ENCODE peak calls at places on chromosomes 1 and 21, in seven cellular contexts. One of them, this sample, is unnamed.

GRCh38 chr1:157133431-157133830 is 4.8 kb downstream of the ETV3 start:
- DNase-seq in GM12892: no peak
- DNase-seq in SK-N-SH: no peak
- DNase-seq in K562: no peak
- DNase-seq in HepG2: no peak
- DNase-seq in H1: no peak
- DNase-seq in GM12878: no peak
- DNase-seq in this sample: no peak

GRCh38 chr21:34029724-34030528 is 43.5 kb upstream of the MRPS6 start:
- DNase-seq in GM12892: peak
- DNase-seq in SK-N-SH: peak
- DNase-seq in K562: peak
- DNase-seq in HepG2: peak
- DNase-seq in H1: peak
- DNase-seq in GM12878: peak
- DNase-seq in this sample: no peak

GRCh38 chr1:36123357-36123756 is 1.7 kb downstream of the COL8A2 start:
- DNase-seq in GM12892: no peak
- DNase-seq in SK-N-SH: no peak
- DNase-seq in K562: no peak
- DNase-seq in HepG2: no peak
- DNase-seq in H1: no peak
- DNase-seq in GM12878: peak
- DNase-seq in this sample: peak

GRCh38 chr1:193729429-193729828 is 543.0 kb upstream of the B3GALT2 start:
- DNase-seq in GM12892: no peak
- DNase-seq in SK-N-SH: no peak
- DNase-seq in K562: no peak
- DNase-seq in HepG2: no peak
- DNase-seq in H1: no peak
- DNase-seq in GM12878: no peak
- DNase-seq in this sample: no peak

GRCh38 chr1:110879758-110880606 is 7.0 kb downstream of the CD53 start:
- DNase-seq in GM12892: no peak
- DNase-seq in SK-N-SH: no peak
- DNase-seq in K562: peak
- DNase-seq in HepG2: no peak
- DNase-seq in H1: no peak
- DNase-seq in GM12878: peak
- DNase-seq in this sample: no peak

GRCh38 chr1:241639040-241639652 is 1.0 kb downstream of the CHML start:
- DNase-seq in GM12892: no peak
- DNase-seq in SK-N-SH: no peak
- DNase-seq in K562: peak
- DNase-seq in HepG2: no peak
- DNase-seq in H1: no peak
- DNase-seq in GM12878: no peak
- DNase-seq in this sample: no peak

GRCh38 chr1:204350857-204351573 is 8.7 kb downstream of the PLEKHA6 start:
- DNase-seq in GM12892: no peak
- DNase-seq in SK-N-SH: peak
- DNase-seq in K562: peak
- DNase-seq in HepG2: no peak
- DNase-seq in H1: peak
- DNase-seq in GM12878: no peak
- DNase-seq in this sample: no peak

GRCh38 chr1:8024329-8024728 is 1.8 kb downstream of the ERRFI1 start:
- DNase-seq in GM12892: no peak
- DNase-seq in SK-N-SH: no peak
- DNase-seq in K562: no peak
- DNase-seq in HepG2: no peak
- DNase-seq in H1: no peak
- DNase-seq in GM12878: no peak
- DNase-seq in this sample: no peak

GRCh38 chr21:37153935-37154350 is 80.9 kb downstream of the TTC3 start:
- DNase-seq in GM12892: no peak
- DNase-seq in SK-N-SH: no peak
- DNase-seq in K562: no peak
- DNase-seq in HepG2: peak
- DNase-seq in H1: no peak
- DNase-seq in GM12878: no peak
- DNase-seq in this sample: no peak

GRCh38 chr1:229007167-229007566 is 263.7 kb upstream of the RAB4A start:
- DNase-seq in GM12892: no peak
- DNase-seq in SK-N-SH: no peak
- DNase-seq in K562: no peak
- DNase-seq in HepG2: no peak
- DNase-seq in H1: no peak
- DNase-seq in GM12878: no peak
- DNase-seq in this sample: no peak

GRCh38 chr1:55103891-55104290 is 64.5 kb downstream of the PCSK9 start:
- DNase-seq in GM12892: no peak
- DNase-seq in SK-N-SH: no peak
- DNase-seq in K562: no peak
- DNase-seq in HepG2: no peak
- DNase-seq in H1: no peak
- DNase-seq in GM12878: no peak
- DNase-seq in this sample: no peak

GRCh38 chr1:10718083-10718415 is 78.4 kb downstream of the CASZ1 start:
- DNase-seq in GM12892: no peak
- DNase-seq in SK-N-SH: no peak
- DNase-seq in K562: no peak
- DNase-seq in HepG2: no peak
- DNase-seq in H1: no peak
- DNase-seq in GM12878: no peak
- DNase-seq in this sample: no peak

GRCh38 chr1:151310986-151311385 is 16.2 kb downstream of the PI4KB start:
- DNase-seq in GM12892: no peak
- DNase-seq in SK-N-SH: no peak
- DNase-seq in K562: peak
- DNase-seq in HepG2: no peak
- DNase-seq in H1: no peak
- DNase-seq in GM12878: no peak
- DNase-seq in this sample: no peak
- TF ChIP-seq TAF1 in GM12892: no peak
- TF ChIP-seq TAF1 in SK-N-SH: no peak
- TF ChIP-seq TAF1 in K562: no peak
- TF ChIP-seq TAF1 in HepG2: no peak
- TF ChIP-seq TAF1 in H1: no peak
- TF ChIP-seq TAF1 in GM12878: no peak
- TF ChIP-seq TAF1 in this sample: no peak

GRCh38 chr1:24337455-24337854 is 18.3 kb downstream of the GRHL3 start:
- DNase-seq in GM12892: no peak
- DNase-seq in SK-N-SH: no peak
- DNase-seq in K562: no peak
- DNase-seq in HepG2: no peak
- DNase-seq in H1: no peak
- DNase-seq in GM12878: no peak
- DNase-seq in this sample: no peak
- TF ChIP-seq TAF1 in GM12892: no peak
- TF ChIP-seq TAF1 in SK-N-SH: no peak
- TF ChIP-seq TAF1 in K562: no peak
- TF ChIP-seq TAF1 in HepG2: no peak
- TF ChIP-seq TAF1 in H1: no peak
- TF ChIP-seq TAF1 in GM12878: no peak
- TF ChIP-seq TAF1 in this sample: no peak

DNA sequence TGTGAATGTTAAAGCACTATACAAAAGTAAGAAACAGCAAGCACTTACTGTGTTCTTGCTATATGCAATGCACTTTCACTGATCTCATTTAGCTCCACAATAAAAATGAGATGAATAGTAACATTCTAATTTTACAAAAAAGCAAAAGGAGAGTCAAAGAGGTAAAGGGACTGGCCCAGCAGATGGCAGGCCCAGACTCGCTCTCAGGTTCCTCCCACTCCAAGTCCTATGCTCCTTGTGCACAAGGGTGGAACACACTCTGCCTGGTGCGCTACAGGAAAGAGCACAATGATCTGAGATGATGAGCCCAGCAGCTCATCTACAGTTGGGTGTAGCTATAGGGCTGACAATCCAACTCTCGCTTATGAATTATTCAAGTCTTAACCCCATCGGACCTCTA is 94.1 kb upstream of the LYST start:
- DNase-seq in GM12892: no peak
- DNase-seq in SK-N-SH: no peak
- DNase-seq in K562: no peak
- DNase-seq in HepG2: no peak
- DNase-seq in H1: no peak
- DNase-seq in GM12878: no peak
- DNase-seq in this sample: no peak
- TF ChIP-seq TAF1 in GM12892: no peak
- TF ChIP-seq TAF1 in SK-N-SH: no peak
- TF ChIP-seq TAF1 in K562: no peak
- TF ChIP-seq TAF1 in HepG2: no peak
- TF ChIP-seq TAF1 in H1: no peak
- TF ChIP-seq TAF1 in GM12878: no peak
- TF ChIP-seq TAF1 in this sample: no peak

GRCh38 chr21:44857127-44857892 is 16.2 kb downstream of the PTTG1IP start:
- DNase-seq in GM12892: no peak
- DNase-seq in SK-N-SH: no peak
- DNase-seq in K562: no peak
- DNase-seq in HepG2: no peak
- DNase-seq in H1: no peak
- DNase-seq in GM12878: no peak
- DNase-seq in this sample: no peak
- TF ChIP-seq TAF1 in GM12892: no peak
- TF ChIP-seq TAF1 in SK-N-SH: no peak
- TF ChIP-seq TAF1 in K562: no peak
- TF ChIP-seq TAF1 in HepG2: no peak
- TF ChIP-seq TAF1 in H1: no peak
- TF ChIP-seq TAF1 in GM12878: no peak
- TF ChIP-seq TAF1 in this sample: no peak

GRCh38 chr1:225378880-225379279 is 49.0 kb downstream of the LBR start:
- DNase-seq in GM12892: no peak
- DNase-seq in SK-N-SH: no peak
- DNase-seq in K562: peak
- DNase-seq in HepG2: peak
- DNase-seq in H1: peak
- DNase-seq in GM12878: no peak
- DNase-seq in this sample: no peak
- TF ChIP-seq TAF1 in GM12892: no peak
- TF ChIP-seq TAF1 in SK-N-SH: no peak
- TF ChIP-seq TAF1 in K562: no peak
- TF ChIP-seq TAF1 in HepG2: no peak
- TF ChIP-seq TAF1 in H1: no peak
- TF ChIP-seq TAF1 in GM12878: no peak
- TF ChIP-seq TAF1 in this sample: no peak

DNA sequence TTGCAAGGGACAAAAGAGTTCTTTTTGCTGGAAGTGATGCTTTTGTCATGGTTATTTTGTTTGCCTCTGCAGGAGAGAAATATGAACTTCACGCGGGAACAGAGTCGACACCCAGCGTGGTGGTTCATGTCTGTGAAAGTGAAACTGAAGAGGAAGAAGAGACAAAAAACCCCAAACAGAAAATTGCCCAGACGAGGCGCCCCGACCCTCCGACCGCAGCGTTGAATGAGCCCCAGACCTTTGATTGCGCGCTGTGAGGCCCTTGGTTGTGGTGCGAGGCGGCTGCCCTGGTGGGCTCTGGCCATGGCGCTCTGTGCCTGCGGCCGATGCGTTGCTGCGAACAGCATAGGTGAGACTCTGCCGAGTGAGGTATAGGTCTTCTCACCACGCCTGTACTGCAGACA is 20.9 kb upstream of the NCMAP start:
- DNase-seq in GM12892: no peak
- DNase-seq in SK-N-SH: no peak
- DNase-seq in K562: peak
- DNase-seq in HepG2: no peak
- DNase-seq in H1: no peak
- DNase-seq in GM12878: no peak
- DNase-seq in this sample: no peak
- TF ChIP-seq TAF1 in GM12892: no peak
- TF ChIP-seq TAF1 in SK-N-SH: no peak
- TF ChIP-seq TAF1 in K562: no peak
- TF ChIP-seq TAF1 in HepG2: no peak
- TF ChIP-seq TAF1 in H1: no peak
- TF ChIP-seq TAF1 in GM12878: no peak
- TF ChIP-seq TAF1 in this sample: no peak

GRCh38 chr1:218759795-218760194 is 413.9 kb upstream of the LYPLAL1 start:
- DNase-seq in GM12892: no peak
- DNase-seq in SK-N-SH: no peak
- DNase-seq in K562: no peak
- DNase-seq in HepG2: no peak
- DNase-seq in H1: no peak
- DNase-seq in GM12878: no peak
- DNase-seq in this sample: no peak
- TF ChIP-seq TAF1 in GM12892: no peak
- TF ChIP-seq TAF1 in SK-N-SH: no peak
- TF ChIP-seq TAF1 in K562: no peak
- TF ChIP-seq TAF1 in HepG2: no peak
- TF ChIP-seq TAF1 in H1: no peak
- TF ChIP-seq TAF1 in GM12878: no peak
- TF ChIP-seq TAF1 in this sample: no peak

GRCh38 chr1:116504308-116505156 is 66.3 kb downstream of the CD58 start:
- DNase-seq in GM12892: peak
- DNase-seq in SK-N-SH: no peak
- DNase-seq in K562: peak
- DNase-seq in HepG2: no peak
- DNase-seq in H1: no peak
- DNase-seq in GM12878: peak
- DNase-seq in this sample: peak

GRCh38 chr1:116501041-116501869 is 69.6 kb downstream of the CD58 start:
- DNase-seq in GM12892: no peak
- DNase-seq in SK-N-SH: no peak
- DNase-seq in K562: peak
- DNase-seq in HepG2: no peak
- DNase-seq in H1: no peak
- DNase-seq in GM12878: no peak
- DNase-seq in this sample: no peak

GRCh38 chr1:116502915-116503314 is 67.9 kb downstream of the CD58 start:
- DNase-seq in GM12892: no peak
- DNase-seq in SK-N-SH: no peak
- DNase-seq in K562: peak
- DNase-seq in HepG2: no peak
- DNase-seq in H1: no peak
- DNase-seq in GM12878: no peak
- DNase-seq in this sample: no peak

GRCh38 chr1:116501870-116502244 is 69.0 kb downstream of the CD58 start:
- DNase-seq in GM12892: no peak
- DNase-seq in SK-N-SH: no peak
- DNase-seq in K562: no peak
- DNase-seq in HepG2: no peak
- DNase-seq in H1: no peak
- DNase-seq in GM12878: no peak
- DNase-seq in this sample: no peak

GRCh38 chr1:116503535-116504307 is 67.1 kb downstream of the CD58 start:
- DNase-seq in GM12892: no peak
- DNase-seq in SK-N-SH: no peak
- DNase-seq in K562: peak
- DNase-seq in HepG2: no peak
- DNase-seq in H1: no peak
- DNase-seq in GM12878: no peak
- DNase-seq in this sample: no peak
- TF ChIP-seq TAF1 in GM12892: no peak
- TF ChIP-seq TAF1 in SK-N-SH: no peak
- TF ChIP-seq TAF1 in K562: peak
- TF ChIP-seq TAF1 in HepG2: no peak
- TF ChIP-seq TAF1 in H1: no peak
- TF ChIP-seq TAF1 in GM12878: no peak
- TF ChIP-seq TAF1 in this sample: no peak

This sample was measured in GM12891.